ENCODE peak calls at places on chromosome 12, in four cellular contexts. S, L, Z and F are unnamed samples.

GRCh38 chr12:2294651-2295475 is 242.1 kb downstream of the CACNA1C start:
- DNase-seq in S (no peak), Z (no peak), L (no peak), F (no peak)

GRCh38 chr12:27523305-27523641 is 733 bp upstream of the PPFIBP1 start:
- DNase-seq in L (no peak), Z (no peak), S (no peak), F (no peak)

GRCh38 chr12:62660763-62661162 is 194.1 kb downstream of the MON2 start:
- DNase-seq in Z (no peak), S (no peak), L (no peak), F (no peak)

GRCh38 chr12:20646239-20646827 is 48.8 kb upstream of the SLCO1C1 start:
- DNase-seq in L (peak; percentile 58), Z (no peak), S (peak; percentile 3), F (peak; percentile 38)

GRCh38 chr12:94198469-94198868 is 50.1 kb downstream of the PLXNC1 start:
- DNase-seq in L (no peak), Z (no peak), S (peak; percentile 27), F (no peak)

GRCh38 chr12:46711756-46712155 is 114.0 kb downstream of the SLC38A4 start:
- DNase-seq in Z (no peak), L (no peak), S (no peak), F (no peak)

GRCh38 chr12:104698871-104699270 is 242.1 kb downstream of the CHST11 start:
- DNase-seq in Z (no peak), L (no peak), S (no peak), F (no peak)

GRCh38 chr12:2959194-2959507 is at the start of gene TEAD4:
- DNase-seq in S (peak; percentile 76), L (peak; percentile 82), Z (no peak), F (peak; percentile 84)

GRCh38 chr12:104622942-104623341 is 166.2 kb downstream of the CHST11 start:
- DNase-seq in L (no peak), Z (no peak), S (no peak), F (no peak)

GRCh38 chr12:45419317-45419716 is 203.4 kb downstream of the ANO6 start:
- DNase-seq in S (no peak), Z (no peak), L (no peak), F (no peak)

GRCh38 chr12:52910248-52910883 is 5.5 kb upstream of the KRT8 start:
- DNase-seq in Z (no peak), L (peak; percentile 42), S (no peak), F (no peak)

GRCh38 chr12:639988-640387 is 23.3 kb downstream of the NINJ2 start:
- DNase-seq in L (no peak), S (no peak), Z (no peak), F (no peak)
- TF ChIP-seq FOXK2 in L (no peak), S (no peak), Z (no peak), F (no peak)

DNA sequence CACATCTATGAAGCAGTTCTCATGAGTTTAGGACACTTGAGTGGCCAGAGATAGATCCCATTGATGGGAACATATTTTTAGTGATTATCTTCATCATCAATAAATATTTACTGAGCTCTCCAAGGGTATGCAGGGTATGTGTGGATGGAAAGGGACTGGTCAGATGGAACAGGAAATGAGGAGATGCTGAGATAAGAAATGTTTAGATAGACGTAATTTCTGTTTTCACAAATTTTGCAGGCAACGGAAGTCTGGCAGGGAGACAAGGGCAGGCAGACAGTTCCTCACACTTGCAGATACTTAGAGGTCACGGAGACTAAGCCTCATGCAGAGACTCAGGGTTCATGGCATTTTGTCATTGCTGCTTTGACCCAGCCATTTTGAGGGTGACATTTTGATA is 24.3 kb downstream of the BCL2L14 start:
- DNase-seq in L (peak; percentile 56), Z (no peak), S (no peak), F (no peak)
- TF ChIP-seq FOXK2 in L (no peak), Z (no peak), S (no peak), F (no peak)

DNA sequence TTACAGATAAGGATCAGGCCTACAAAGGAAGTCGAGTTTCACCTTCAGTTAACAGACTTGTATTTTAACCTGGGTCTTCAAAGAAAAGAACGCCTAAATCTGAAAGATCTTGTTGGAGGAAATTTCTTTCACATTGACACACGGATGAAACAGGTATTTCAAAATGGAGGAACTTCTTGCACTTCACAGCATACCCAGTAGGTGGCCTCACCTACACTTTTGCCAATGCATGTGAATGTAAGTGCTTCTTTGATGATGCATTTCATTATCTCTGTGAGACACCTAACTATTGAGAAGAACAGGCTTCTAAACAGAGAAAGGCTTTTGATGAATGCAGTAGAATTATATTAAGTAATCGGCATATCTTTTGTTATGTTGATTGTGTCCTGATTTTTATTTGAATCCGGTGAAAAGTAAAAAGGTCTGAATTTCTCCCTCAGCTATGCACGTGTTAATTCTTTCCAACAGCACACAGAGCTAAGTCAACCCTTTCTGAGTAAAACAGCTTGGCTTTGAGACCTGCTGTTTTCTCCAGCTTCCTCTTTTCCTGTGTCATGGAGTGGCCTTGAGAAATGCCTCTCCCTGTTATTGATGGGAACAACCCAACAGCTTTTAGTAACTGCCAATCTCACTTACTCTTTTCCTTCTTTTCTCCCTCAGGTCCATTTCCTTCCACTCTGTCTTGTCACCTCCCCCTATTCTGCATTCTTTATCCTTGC is 399.0 kb downstream of the NAV3 start:
- DNase-seq in L (peak; percentile 28), Z (peak; percentile 21), S (peak; percentile 9), F (peak; percentile 42)
- TF ChIP-seq FOXK2 in L (no peak), Z (no peak), S (no peak), F (no peak)

DNA sequence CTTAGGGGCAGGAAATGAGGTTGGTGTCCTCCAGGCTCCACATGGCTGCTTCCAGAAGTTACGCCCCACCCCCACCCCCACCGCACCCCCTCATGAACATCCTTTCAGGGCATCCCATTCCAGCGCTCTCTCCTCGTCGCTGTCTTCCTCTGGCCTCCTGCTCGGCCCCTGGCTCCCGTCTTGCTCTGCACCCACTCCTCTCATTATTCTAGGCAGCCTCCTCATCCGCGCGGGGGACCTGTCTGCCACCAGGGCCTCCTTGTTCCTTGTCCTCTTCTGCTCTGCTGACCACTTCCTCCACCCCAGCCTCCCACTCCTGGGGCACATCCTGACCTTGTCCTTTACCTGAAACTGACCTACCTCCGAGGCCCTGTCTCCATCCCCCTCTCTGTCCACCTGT is 29.8 kb upstream of the PLEKHG6 start:
- DNase-seq in L (no peak), S (no peak), Z (no peak), F (no peak)
- TF ChIP-seq FOXK2 in L (no peak), S (no peak), Z (no peak), F (no peak)

DNA sequence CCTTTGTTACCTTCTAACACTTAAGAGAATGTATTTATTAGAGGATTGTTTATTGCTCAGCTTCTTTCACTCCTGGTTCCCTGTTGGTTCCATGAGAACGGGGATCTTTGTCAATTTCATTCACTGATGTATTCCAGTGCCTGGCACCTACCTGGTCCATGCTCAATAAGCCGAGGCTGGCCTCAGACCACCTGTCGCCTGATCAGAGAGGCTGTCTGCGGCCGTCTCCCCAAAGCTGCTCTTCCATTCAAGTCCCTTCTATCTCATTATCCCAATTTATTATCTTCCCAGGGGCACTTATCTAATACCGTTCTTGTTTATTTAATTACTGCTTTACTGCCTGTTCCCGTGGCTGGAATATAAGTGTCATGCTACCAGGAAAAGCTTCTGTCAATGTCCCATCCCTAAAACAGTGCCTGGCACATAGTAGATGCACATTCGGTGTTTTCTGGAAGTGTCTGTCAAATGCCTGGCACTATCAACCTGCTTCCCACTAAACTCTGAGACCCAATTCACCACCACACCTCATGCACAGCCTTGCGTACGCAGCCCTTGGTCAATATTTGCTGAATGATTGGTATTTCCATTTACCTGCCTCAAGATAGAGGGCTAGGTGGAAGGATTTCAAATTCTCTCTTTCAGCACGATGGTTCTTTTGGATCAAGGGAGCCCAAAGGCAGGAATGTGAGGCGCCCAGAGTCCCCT is 100.2 kb upstream of the RFLNA start:
- DNase-seq in L (no peak), Z (no peak), S (no peak), F (no peak)
- TF ChIP-seq FOXK2 in L (no peak), Z (no peak), S (no peak), F (no peak)

GRCh38 chr12:108578264-108578663 is 15.9 kb downstream of the ISCU start:
- DNase-seq in Z (no peak), L (no peak), S (no peak), F (no peak)
- TF ChIP-seq FOXK2 in Z (no peak), L (no peak), S (no peak), F (no peak)

DNA sequence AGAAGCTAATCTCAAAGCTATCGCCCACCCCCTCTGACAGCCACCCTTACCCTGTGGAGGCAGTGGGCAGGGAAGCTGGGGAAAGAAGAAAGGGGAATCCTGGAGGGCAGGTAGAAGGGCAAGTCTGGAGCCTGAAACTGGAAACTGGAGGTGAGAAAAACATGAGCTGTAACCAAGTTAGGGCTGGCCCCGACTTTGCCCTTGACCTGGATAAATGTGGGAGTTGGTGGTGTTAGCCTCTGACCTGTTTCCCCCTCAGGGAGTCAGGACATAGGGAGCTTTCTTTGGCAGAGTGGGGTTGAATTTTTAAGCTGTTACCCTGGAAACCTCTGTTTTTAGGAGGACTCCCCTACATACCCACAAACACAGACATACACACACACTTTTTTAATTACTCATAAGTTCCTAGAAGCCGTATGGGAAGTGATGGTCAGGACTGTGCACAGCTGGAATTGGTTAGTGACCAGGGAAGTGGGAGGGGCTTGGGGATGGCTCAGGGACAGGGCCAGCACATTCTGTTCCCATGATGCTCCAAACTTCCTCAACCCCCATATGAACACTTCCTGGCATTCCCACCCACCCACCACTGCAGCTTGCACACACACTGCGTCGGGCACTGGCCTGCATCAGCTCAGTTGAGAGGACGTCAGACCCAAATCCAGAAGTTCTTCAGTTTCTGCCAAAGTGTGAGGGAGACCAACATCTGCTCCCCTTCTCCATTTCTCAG is 5.0 kb upstream of the MMP19 start:
- DNase-seq in Z (no peak), L (peak; percentile 26), S (peak; percentile 89), F (peak; percentile 25)
- TF ChIP-seq FOXK2 in Z (no peak), L (no peak), S (no peak), F (no peak)

GRCh38 chr12:109111775-109112491 is 4.5 kb upstream of the ACACB start:
- DNase-seq in S (peak; percentile 71), Z (no peak), L (peak; percentile 45), F (peak; percentile 55)
- TF ChIP-seq FOXK2 in S (no peak), Z (no peak), L (no peak), F (no peak)

GRCh38 chr12:48973084-48973483 is 1.5 kb upstream of the WNT10B start:
- DNase-seq in Z (no peak), L (no peak), S (no peak), F (no peak)
- TF ChIP-seq FOXK2 in Z (no peak), L (no peak), S (no peak), F (no peak)